ENCODE peak calls at places on chromosome 2, in four cellular contexts. One of them, this sample, is unnamed.

GRCh38 chr2:115443550-115444185 is 1001.2 kb downstream of the DPP10 start:
- DNase-seq in mesenteric fat pad: no peak
- DNase-seq in NCI-H2081: no peak
- DNase-seq in Kasumi-1: no peak
- DNase-seq in this sample: no peak

GRCh38 chr2:201855356-201855755 is 49.0 kb downstream of the CDK15 start:
- DNase-seq in mesenteric fat pad: no peak
- DNase-seq in NCI-H2081: no peak
- DNase-seq in Kasumi-1: no peak
- DNase-seq in this sample: no peak

GRCh38 chr2:19073522-19073921 is 284.9 kb downstream of the OSR1 start:
- DNase-seq in mesenteric fat pad: no peak
- DNase-seq in NCI-H2081: no peak
- DNase-seq in Kasumi-1: no peak
- DNase-seq in this sample: no peak

GRCh38 chr2:179049546-179050311 is at the start of gene CCDC141:
- DNase-seq in mesenteric fat pad: no peak
- DNase-seq in NCI-H2081: no peak
- DNase-seq in Kasumi-1: peak; percentile 68
- DNase-seq in this sample: no peak

GRCh38 chr2:140786585-140786984 is 1344.2 kb downstream of the LRP1B start:
- DNase-seq in mesenteric fat pad: no peak
- DNase-seq in NCI-H2081: no peak
- DNase-seq in Kasumi-1: no peak
- DNase-seq in this sample: no peak

GRCh38 chr2:15191801-15192200 is 369.3 kb downstream of the NBAS start:
- DNase-seq in mesenteric fat pad: no peak
- DNase-seq in NCI-H2081: peak; percentile 31
- DNase-seq in Kasumi-1: no peak
- DNase-seq in this sample: no peak

GRCh38 chr2:210288376-210288775 is 26.6 kb downstream of the MYL1 start:
- DNase-seq in mesenteric fat pad: no peak
- DNase-seq in NCI-H2081: peak; percentile 18
- DNase-seq in Kasumi-1: no peak
- DNase-seq in this sample: no peak

GRCh38 chr2:37271376-37272067 is 40.1 kb downstream of the NDUFAF7 start:
- DNase-seq in mesenteric fat pad: no peak
- DNase-seq in NCI-H2081: no peak
- DNase-seq in Kasumi-1: no peak
- DNase-seq in this sample: no peak